ENCODE peak calls at places on chromosomes 2 and 18, in ten cellular contexts. H, O, W, F, Q, T, D, G, M and B are unnamed samples.
A peak's percentile ranks its signal among the peaks of the same experiment; 100 is the strongest.

GRCh38 chr18:57397440-57397839 is 37.7 kb upstream of the ONECUT2 start:
- DNase-seq in O (no peak), D (no peak), F (no peak), M (peak; percentile 27), H (no peak), T (no peak), Q (no peak), G (no peak), W (peak; percentile 84), B (peak; percentile 5)

GRCh38 chr2:219332542-219332941 is at the start of gene RESP18:
- DNase-seq in G (no peak), D (no peak), T (no peak), O (no peak), M (no peak), F (no peak), H (no peak), Q (no peak), W (no peak), B (no peak)

GRCh38 chr2:3143602-3144001 is 234.0 kb downstream of the EIPR1 start:
- DNase-seq in Q (no peak), G (no peak), H (no peak), M (no peak), D (no peak), T (no peak), W (no peak), F (no peak), O (no peak), B (no peak)

GRCh38 chr2:80519121-80519643 is 214.6 kb upstream of the LRRTM1 start:
- DNase-seq in H (no peak), W (no peak), M (no peak), O (no peak), G (no peak), D (no peak), Q (no peak), T (no peak), F (no peak), B (no peak)

GRCh38 chr2:219784178-219784577 is 156.7 kb downstream of the SLC4A3 start:
- DNase-seq in D (no peak), G (no peak), O (no peak), F (no peak), M (no peak), Q (no peak), H (no peak), T (no peak), W (no peak), B (no peak)

GRCh38 chr2:147499785-147500184 is 345.0 kb upstream of the ACVR2A start:
- DNase-seq in D (no peak), T (no peak), G (no peak), M (no peak), Q (no peak), H (no peak), W (no peak), F (no peak), O (no peak), B (no peak)

GRCh38 chr2:163200726-163201125 is 362.2 kb upstream of the KCNH7 start:
- DNase-seq in D (no peak), M (no peak), G (no peak), F (no peak), T (no peak), H (no peak), W (no peak), Q (no peak), O (no peak), B (no peak)

GRCh38 chr18:35406666-35407065 is 29.5 kb upstream of the ZNF396 start:
- DNase-seq in T (no peak), M (no peak), F (no peak), D (no peak), O (no peak), W (no peak), H (no peak), G (no peak), Q (no peak), B (no peak)

GRCh38 chr2:240121190-240121589 is 14.9 kb downstream of the COPS9 start:
- DNase-seq in Q (no peak), O (no peak), H (no peak), W (no peak), T (no peak), D (no peak), G (no peak), F (no peak), M (no peak), B (no peak)

GRCh38 chr2:55610954-55611743 is 6.3 kb downstream of the PPP4R3B start:
- DNase-seq in W (no peak), G (no peak), H (no peak), O (no peak), F (no peak), T (no peak), D (no peak), M (no peak), Q (no peak), B (no peak)

GRCh38 chr2:44515416-44515815 is 153.7 kb downstream of the CAMKMT start:
- DNase-seq in T (no peak), W (no peak), F (no peak), M (peak; percentile 9), O (no peak), D (no peak), Q (no peak), H (no peak), G (no peak), B (no peak)

GRCh38 chr2:24824966-24825882 is 32.0 kb downstream of the CENPO start:
- DNase-seq in T (no peak), W (no peak), G (peak; percentile 17), M (peak; percentile 36), O (peak; percentile 44), F (peak; percentile 13), Q (no peak), D (peak; percentile 48), H (no peak), B (peak; percentile 55)

GRCh38 chr2:173048530-173048900 is 27.1 kb upstream of the MAP3K20 start:
- DNase-seq in M (no peak), D (no peak), O (no peak), W (no peak), Q (no peak), F (no peak), G (no peak), H (no peak), T (no peak), B (no peak)

GRCh38 chr18:79400091-79400590 is 4.4 kb downstream of the NFATC1 start:
- DNase-seq in O (peak; percentile 48), F (peak; percentile 67), T (peak; percentile 56), H (peak; percentile 89), D (no peak), Q (no peak), G (peak; percentile 46), W (no peak), M (no peak), B (no peak)

GRCh38 chr2:15560404-15560987 is 638 bp downstream of the NBAS start:
- DNase-seq in O (peak; percentile 59), F (peak; percentile 8), W (peak; percentile 27), H (no peak), D (peak; percentile 62), M (peak; percentile 47), Q (no peak), G (peak; percentile 43), T (peak; percentile 32), B (peak; percentile 49)

GRCh38 chr2:239498981-239499633 is 98.3 kb upstream of the HDAC4 start:
- DNase-seq in G (no peak), D (no peak), O (no peak), Q (no peak), M (peak; percentile 2), W (no peak), F (no peak), H (peak; percentile 74), T (no peak), B (no peak)

GRCh38 chr2:156918410-156918809 is 339.1 kb upstream of the GALNT5 start:
- DNase-seq in D (no peak), G (no peak), O (no peak), M (peak; percentile 63), F (no peak), T (no peak), H (no peak), Q (no peak), W (peak; percentile 18), B (no peak)

GRCh38 chr2:26640781-26641564 is at the start of gene CIB4:
- DNase-seq in Q (no peak), D (no peak), G (no peak), W (no peak), F (no peak), T (no peak), O (no peak), M (no peak), H (no peak), B (no peak)

GRCh38 chr2:60483400-60483799 is 70.1 kb downstream of the BCL11A start:
- DNase-seq in G (no peak), O (no peak), D (no peak), M (peak; percentile 64), T (no peak), F (no peak), H (no peak), W (peak; percentile 80), Q (no peak), B (no peak)

GRCh38 chr18:32714571-32715148 is 58.2 kb downstream of the KLHL14 start:
- DNase-seq in M (peak; percentile 68), G (no peak), Q (no peak), F (no peak), D (peak; percentile 86), O (peak; percentile 87), T (peak; percentile 41), H (no peak), W (peak; percentile 51), B (peak; percentile 69)

GRCh38 chr18:3794537-3795348 is 344.8 kb downstream of the TGIF1 start:
- DNase-seq in H (no peak), G (no peak), F (no peak), W (peak; percentile 99), Q (no peak), M (peak; percentile 96), T (no peak), O (no peak), D (no peak), B (no peak)

GRCh38 chr18:9902832-9903231 is 11.0 kb upstream of the VAPA start:
- DNase-seq in H (peak; percentile 56), G (no peak), O (no peak), M (peak; percentile 32), Q (no peak), W (no peak), T (no peak), F (no peak), D (no peak), B (no peak)

GRCh38 chr2:55173422-55174020 is 58.6 kb downstream of the CLHC1 start:
- DNase-seq in M (no peak), G (no peak), D (no peak), O (no peak), W (no peak), T (no peak), H (no peak), F (no peak), Q (no peak), B (no peak)

GRCh38 chr2:55019547-55020258 is 30.5 kb downstream of the RTN4 start:
- DNase-seq in F (no peak), O (no peak), T (no peak), H (no peak), W (no peak), D (peak; percentile 84), Q (no peak), M (peak; percentile 56), G (no peak), B (peak; percentile 84)

GRCh38 chr2:166350525-166350924 is 25.2 kb downstream of the SCN9A start:
- DNase-seq in H (no peak), F (no peak), M (no peak), Q (no peak), G (no peak), O (no peak), T (no peak), W (no peak), D (no peak), B (no peak)

GRCh38 chr2:10665833-10666232 is 23.9 kb downstream of the NOL10 start:
- DNase-seq in G (no peak), D (no peak), Q (no peak), T (no peak), F (no peak), H (no peak), O (no peak), W (no peak), M (no peak), B (peak; percentile 97)

GRCh38 chr18:76672627-76673026 is 149.7 kb upstream of the ZNF236 start:
- DNase-seq in M (peak; percentile 51), H (no peak), O (no peak), F (no peak), G (no peak), W (peak; percentile 81), D (no peak), T (no peak), Q (no peak), B (no peak)

GRCh38 chr2:101752708-101753107 is 55.2 kb downstream of the MAP4K4 start:
- DNase-seq in F (no peak), M (no peak), T (no peak), Q (no peak), H (no peak), W (no peak), G (peak; percentile 67), D (no peak), O (no peak), B (no peak)